ENCODE peak calls at places on chromosome 7, in four cellular contexts. L, P, R and Y are unnamed samples.

GRCh38 chr7:137626469-137627067 is 220.2 kb downstream of the DGKI start:
- DNase-seq in L (peak; percentile 35), P (peak; percentile 78), R (no peak), Y (peak; percentile 6)

GRCh38 chr7:45451636-45452035 is 122.5 kb upstream of the ADCY1 start:
- DNase-seq in L (no peak), P (no peak), R (no peak), Y (no peak)

GRCh38 chr7:49768254-49768653 is 5.2 kb upstream of the VWC2 start:
- DNase-seq in L (no peak), P (no peak), R (no peak), Y (no peak)

GRCh38 chr7:100680589-100681271 is 7.2 kb downstream of the GNB2 start:
- DNase-seq in L (no peak), P (no peak), R (peak; percentile 69), Y (no peak)

GRCh38 chr7:84247591-84247990 is 53.0 kb upstream of the SEMA3A start:
- DNase-seq in L (no peak), P (no peak), R (no peak), Y (no peak)

GRCh38 chr7:32102432-32102851 is 32.2 kb upstream of the PDE1C start:
- DNase-seq in L (no peak), P (no peak), R (no peak), Y (no peak)

GRCh38 chr7:100546129-100546867 is 7.3 kb downstream of the AGFG2 start:
- DNase-seq in L (peak; percentile 63), P (no peak), R (no peak), Y (no peak)

GRCh38 chr7:78620931-78621330 is 822.4 kb downstream of the PHTF2 start:
- DNase-seq in L (no peak), P (peak; percentile 1), R (no peak), Y (no peak)

GRCh38 chr7:101153969-101154692 is at the start of gene AP1S1:
- DNase-seq in L (peak; percentile 96), P (peak; percentile 96), R (peak; percentile 95), Y (peak; percentile 83)

GRCh38 chr7:70634071-70634470 is 497.9 kb upstream of the GALNT17 start:
- DNase-seq in L (no peak), P (no peak), R (no peak), Y (no peak)

GRCh38 chr7:13581097-13581496 is 408.4 kb downstream of the ETV1 start:
- DNase-seq in L (no peak), P (no peak), R (no peak), Y (no peak)

GRCh38 chr7:47496666-47497065 is 85.2 kb downstream of the TNS3 start:
- DNase-seq in L (no peak), P (no peak), R (no peak), Y (no peak)

GRCh38 chr7:2680792-2681490 is 7.1 kb upstream of the AMZ1 start:
- DNase-seq in L (peak; percentile 93), P (peak; percentile 91), R (peak; percentile 87), Y (no peak)

GRCh38 chr7:151150388-151150787 is 17.1 kb downstream of the GBX1 start:
- DNase-seq in L (no peak), P (no peak), R (no peak), Y (no peak)

GRCh38 chr7:134708692-134709091 is 62.0 kb downstream of the BPGM start:
- DNase-seq in L (no peak), P (no peak), R (no peak), Y (no peak)

GRCh38 chr7:7323352-7323751 is 141.0 kb downstream of the C1GALT1 start:
- DNase-seq in L (no peak), P (peak; percentile 71), R (no peak), Y (no peak)

GRCh38 chr7:13017325-13017853 is 330.0 kb downstream of the ARL4A start:
- DNase-seq in L (peak; percentile 65), P (no peak), R (no peak), Y (peak; percentile 44)

DNA sequence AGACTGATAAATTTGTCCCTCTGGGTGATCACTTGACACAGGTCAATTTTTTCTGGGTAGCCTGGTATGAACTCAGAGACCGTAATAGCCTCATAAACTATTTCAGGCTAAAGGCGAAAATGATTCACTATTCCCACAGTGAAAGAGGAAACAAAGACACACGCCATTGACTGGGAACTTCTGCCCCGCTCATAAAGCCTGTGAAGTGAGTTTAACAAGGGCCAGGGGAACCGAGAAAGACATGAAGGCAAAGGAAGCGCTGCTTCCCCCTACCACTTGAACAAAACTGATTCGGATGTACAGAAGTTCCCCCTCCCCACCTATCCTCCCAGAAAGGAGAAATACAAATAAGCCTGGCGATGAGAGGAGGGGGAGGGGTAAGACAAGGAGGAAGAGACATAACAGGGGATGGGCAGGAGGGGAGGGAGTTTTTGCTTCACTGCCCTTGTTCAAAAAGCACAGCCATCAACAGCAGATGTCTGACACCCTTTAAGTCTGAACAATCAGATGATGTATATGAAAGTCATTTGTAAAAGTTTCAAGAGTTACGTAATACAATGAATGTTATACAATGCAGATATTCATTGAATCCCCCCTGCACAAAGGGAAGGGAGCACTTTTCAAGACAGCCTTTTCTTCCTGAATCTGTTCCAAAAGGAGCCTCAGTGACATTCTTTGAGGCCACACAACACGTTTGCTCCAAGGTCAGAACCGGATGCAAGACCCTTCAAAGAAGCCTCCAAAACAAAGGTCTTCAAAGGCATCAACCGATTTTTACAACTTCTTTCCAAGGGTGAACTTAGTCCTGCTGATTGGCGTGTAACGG is 734 bp downstream of the ABCB4 start:
- DNase-seq in L (no peak), P (no peak), R (no peak), Y (no peak)
- H3K27ac ChIP-seq in L (no peak overlapping the region), P (peak overlapping the region; percentile 8), R (no peak overlapping the region), Y (no peak overlapping the region)

GRCh38 chr7:29146082-29146706 is at the start of gene CPVL:
- DNase-seq in L (no peak), P (peak; percentile 88), R (peak; percentile 78), Y (no peak)

GRCh38 chr7:29145553-29146081 is 720 bp downstream of the CPVL start:
- DNase-seq in L (no peak), P (no peak), R (no peak), Y (no peak)

GRCh38 chr7:29147821-29148220 is 1.5 kb upstream of the CPVL start:
- DNase-seq in L (no peak), P (peak; percentile 51), R (no peak), Y (no peak)

GRCh38 chr7:29143698-29144203 is 2.6 kb downstream of the CPVL start:
- DNase-seq in L (no peak), P (no peak), R (no peak), Y (no peak)

GRCh38 chr7:29146888-29147609 is 712 bp upstream of the CPVL start:
- DNase-seq in L (no peak), P (peak; percentile 56), R (no peak), Y (no peak)
- TF ChIP-seq CTCF in L (no peak), P (no peak), R (no peak), Y (no peak)

GRCh38 chr7:141301544-141301943 is 227.7 kb downstream of the TMEM178B start:
- DNase-seq in L (no peak), P (peak; percentile 25), R (no peak), Y (no peak)
- H3K27ac ChIP-seq in L (no peak overlapping the region), P (peak overlapping the region; percentile 58), R (no peak overlapping the region), Y (no peak overlapping the region)

GRCh38 chr7:128918266-128918665 is 7.8 kb upstream of the KCP start:
- DNase-seq in L (no peak), P (no peak), R (peak; percentile 40), Y (no peak)

GRCh38 chr7:128919241-128919640 is 8.7 kb upstream of the KCP start:
- DNase-seq in L (no peak), P (no peak), R (peak; percentile 46), Y (no peak)

GRCh38 chr7:128920913-128921582 is 10.5 kb upstream of the KCP start:
- DNase-seq in L (no peak), P (peak; percentile 62), R (peak; percentile 62), Y (no peak)

GRCh38 chr7:128921866-128922440 is 11.4 kb upstream of the KCP start:
- DNase-seq in L (no peak), P (no peak), R (peak; percentile 35), Y (no peak)

DNA sequence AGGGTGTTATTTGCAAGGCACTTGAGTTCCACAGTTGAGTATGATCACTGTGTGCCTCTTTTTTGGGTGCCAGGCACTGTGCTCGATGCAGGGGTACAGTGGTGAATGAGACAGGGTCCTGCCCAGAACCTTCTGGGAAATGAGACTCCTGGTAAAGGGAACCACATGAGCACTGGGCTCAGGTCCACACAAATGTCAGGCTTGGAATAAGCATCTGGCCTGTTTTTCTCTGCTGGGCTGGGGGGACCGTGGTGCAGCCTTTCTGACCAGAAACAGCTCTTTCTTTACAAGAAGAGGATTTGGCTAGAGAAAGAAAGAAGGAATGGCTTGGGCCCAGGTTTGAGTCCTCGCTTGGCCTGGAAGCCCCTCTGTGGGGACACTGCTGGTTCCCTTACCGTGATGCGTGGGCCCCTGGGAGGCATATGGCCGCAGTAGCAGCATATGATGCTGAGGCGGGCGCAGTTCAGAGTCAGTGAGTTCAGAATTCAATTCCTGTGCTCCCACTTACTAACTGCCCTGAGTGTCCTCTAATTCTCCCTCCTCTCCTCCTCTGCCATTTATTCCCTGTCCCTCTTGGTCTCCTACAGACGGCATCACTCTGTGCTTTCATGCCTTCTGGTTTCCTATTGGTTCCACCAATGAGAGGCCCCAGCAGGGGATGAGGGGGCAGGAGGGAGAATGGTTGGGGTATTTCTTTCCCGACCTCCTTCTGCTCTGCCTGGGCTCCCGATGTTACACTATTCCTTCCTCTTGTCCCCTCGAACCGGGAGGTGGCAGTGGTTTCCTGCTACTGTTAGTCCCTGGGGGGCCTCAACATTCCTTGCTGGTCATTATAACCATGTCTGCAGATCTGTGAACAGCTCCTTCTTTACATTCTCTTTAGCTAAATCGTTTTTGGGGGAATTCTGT is 9.6 kb upstream of the KCP start:
- DNase-seq in L (no peak), P (no peak), R (no peak), Y (no peak)
- TF ChIP-seq CTCF in L (no peak), P (no peak), R (no peak), Y (no peak)

GRCh38 chr7:76053461-76053860 is 5.6 kb downstream of the MDH2 start:
- DNase-seq in L (no peak), P (no peak), R (no peak), Y (no peak)
- H3K27ac ChIP-seq in L (no peak overlapping the region), P (no peak overlapping the region), R (no peak overlapping the region), Y (peak overlapping the region; percentile 89)

DNA sequence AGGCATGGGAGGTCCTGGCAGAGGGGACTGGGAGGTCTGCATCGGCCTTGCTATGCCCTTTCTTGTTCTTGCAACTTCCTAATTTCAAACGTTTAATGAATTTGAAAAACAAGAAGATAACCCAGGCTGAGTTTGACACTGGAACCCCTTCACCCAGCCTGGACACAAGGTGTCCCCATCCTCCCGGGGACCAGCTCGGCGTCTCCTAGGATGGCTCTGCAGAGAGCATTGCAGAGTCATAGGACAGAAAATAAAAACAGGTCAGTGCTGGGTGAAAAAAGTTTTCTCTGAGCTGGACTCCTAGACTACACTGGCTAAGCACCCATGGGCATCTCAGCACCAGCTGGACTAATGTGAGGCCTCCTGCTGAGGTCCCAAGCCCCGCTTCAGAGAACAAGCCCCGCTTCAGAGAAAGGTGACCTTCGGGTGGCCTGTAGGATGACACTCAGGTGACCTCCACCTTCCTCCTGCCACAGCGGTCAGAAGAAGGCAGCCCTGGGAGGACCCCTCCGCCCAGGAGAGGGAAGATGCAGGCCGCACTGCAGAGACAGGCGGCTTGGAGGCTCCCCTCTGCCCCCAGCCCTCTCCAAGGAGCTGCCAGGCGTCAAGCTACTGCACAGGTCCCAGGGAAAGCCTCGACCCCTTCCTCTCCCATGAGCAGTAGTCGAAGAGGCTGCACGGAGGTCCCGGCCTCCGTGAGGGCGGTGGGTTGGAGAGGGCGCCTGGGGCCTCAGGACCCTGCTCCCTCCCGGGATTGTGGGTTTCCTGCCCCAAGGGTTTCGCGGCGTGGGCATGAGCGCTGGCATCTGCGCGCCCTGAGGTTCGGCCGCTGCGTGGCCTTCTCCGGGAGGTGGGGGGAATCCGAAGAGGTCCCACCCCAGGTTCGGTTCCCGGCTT is 9.2 kb upstream of the UNCX start:
- DNase-seq in L (no peak), P (no peak), R (no peak), Y (no peak)
- TF ChIP-seq CTCF in L (no peak), P (no peak), R (no peak), Y (no peak)